ENCODE peak calls at places on chromosomes 16 and 17, in five cellular contexts. One of them, this sample, is unnamed.

GRCh38 chr17:68422821-68423220 is 34.5 kb downstream of the WIPI1 start:
- DNase-seq in sciatic nerve: peak; percentile 27
- DNase-seq in A172: no peak
- DNase-seq in heart left ventricle: no peak
- DNase-seq in stimulated activated CD4-positive, alpha-beta T cell treated with anti-CD3 and anti-CD28 coated beads, Interleukin-1b, Interleukin-23, amount 100 ng/mL, for 48 hours: no peak
- DNase-seq in this sample: no peak

GRCh38 chr16:86371083-86371803 is 139.1 kb upstream of the FOXF1 start:
- DNase-seq in sciatic nerve: no peak
- DNase-seq in A172: no peak
- DNase-seq in heart left ventricle: no peak
- DNase-seq in stimulated activated CD4-positive, alpha-beta T cell treated with anti-CD3 and anti-CD28 coated beads, Interleukin-1b, Interleukin-23, amount 100 ng/mL, for 48 hours: no peak
- DNase-seq in this sample: no peak

GRCh38 chr17:75891605-75892555 is 4.9 kb downstream of the TRIM65 start:
- DNase-seq in sciatic nerve: no peak
- DNase-seq in A172: no peak
- DNase-seq in heart left ventricle: no peak
- DNase-seq in stimulated activated CD4-positive, alpha-beta T cell treated with anti-CD3 and anti-CD28 coated beads, Interleukin-1b, Interleukin-23, amount 100 ng/mL, for 48 hours: no peak
- DNase-seq in this sample: no peak

GRCh38 chr16:982152-983043 is 828 bp downstream of the SOX8 start:
- DNase-seq in sciatic nerve: no peak
- DNase-seq in A172: no peak
- DNase-seq in heart left ventricle: no peak
- DNase-seq in stimulated activated CD4-positive, alpha-beta T cell treated with anti-CD3 and anti-CD28 coated beads, Interleukin-1b, Interleukin-23, amount 100 ng/mL, for 48 hours: no peak
- DNase-seq in this sample: no peak

GRCh38 chr17:6135216-6135615 is 65.0 kb downstream of the WSCD1 start:
- DNase-seq in sciatic nerve: no peak
- DNase-seq in A172: no peak
- DNase-seq in heart left ventricle: no peak
- DNase-seq in stimulated activated CD4-positive, alpha-beta T cell treated with anti-CD3 and anti-CD28 coated beads, Interleukin-1b, Interleukin-23, amount 100 ng/mL, for 48 hours: no peak
- DNase-seq in this sample: no peak

GRCh38 chr17:66464921-66465320 is 162.5 kb downstream of the PRKCA start:
- DNase-seq in sciatic nerve: no peak
- DNase-seq in A172: no peak
- DNase-seq in heart left ventricle: no peak
- DNase-seq in stimulated activated CD4-positive, alpha-beta T cell treated with anti-CD3 and anti-CD28 coated beads, Interleukin-1b, Interleukin-23, amount 100 ng/mL, for 48 hours: no peak
- DNase-seq in this sample: no peak

GRCh38 chr17:8935194-8935593 is 30.3 kb downstream of the PIK3R5 start:
- DNase-seq in sciatic nerve: no peak
- DNase-seq in A172: peak; percentile 44
- DNase-seq in heart left ventricle: no peak
- DNase-seq in stimulated activated CD4-positive, alpha-beta T cell treated with anti-CD3 and anti-CD28 coated beads, Interleukin-1b, Interleukin-23, amount 100 ng/mL, for 48 hours: peak; percentile 79
- DNase-seq in this sample: no peak

GRCh38 chr16:21653571-21653970 is 1.2 kb upstream of the IGSF6 start:
- DNase-seq in sciatic nerve: no peak
- DNase-seq in A172: no peak
- DNase-seq in heart left ventricle: no peak
- DNase-seq in stimulated activated CD4-positive, alpha-beta T cell treated with anti-CD3 and anti-CD28 coated beads, Interleukin-1b, Interleukin-23, amount 100 ng/mL, for 48 hours: no peak
- DNase-seq in this sample: no peak

GRCh38 chr16:49216593-49216992 is 65.0 kb downstream of the CBLN1 start:
- DNase-seq in sciatic nerve: no peak
- DNase-seq in A172: no peak
- DNase-seq in heart left ventricle: no peak
- DNase-seq in stimulated activated CD4-positive, alpha-beta T cell treated with anti-CD3 and anti-CD28 coated beads, Interleukin-1b, Interleukin-23, amount 100 ng/mL, for 48 hours: no peak
- DNase-seq in this sample: no peak

GRCh38 chr17:29291163-29291752 is 2.7 kb downstream of the NUFIP2 start:
- DNase-seq in sciatic nerve: no peak
- DNase-seq in A172: peak; percentile 82
- DNase-seq in heart left ventricle: no peak
- DNase-seq in stimulated activated CD4-positive, alpha-beta T cell treated with anti-CD3 and anti-CD28 coated beads, Interleukin-1b, Interleukin-23, amount 100 ng/mL, for 48 hours: no peak
- DNase-seq in this sample: peak; percentile 77

This sample was measured in globus pallidus.